ENCODE peak calls at places on chromosomes 12 and 14, in eight cellular contexts. A, F, V, B, R, P, I and O are unnamed samples.

GRCh38 chr12:48454675-48455074 is 17.7 kb upstream of the ANP32D start:
- DNase-seq in A (peak), F (no peak), V (peak), B (peak), R (no peak), P (peak), I (no peak), O (peak)

GRCh38 chr12:63420206-63420644 is 248.1 kb downstream of the DPY19L2 start:
- DNase-seq in A (peak), F (peak), V (peak), B (peak), R (peak), P (peak), I (no peak), O (peak)

GRCh38 chr12:95858451-95859343 is at the start of gene SNRPF:
- DNase-seq in A (peak), F (peak), V (peak), B (peak), R (peak), P (peak), I (peak), O (peak)

GRCh38 chr12:92224685-92225331 is 79.2 kb upstream of the BTG1 start:
- DNase-seq in A (peak), F (no peak), V (no peak), B (no peak), R (no peak), P (no peak), I (no peak), O (no peak)

GRCh38 chr12:3097186-3097804 is 20.1 kb downstream of the TSPAN9 start:
- DNase-seq in A (peak), F (no peak), V (peak), B (no peak), R (no peak), P (no peak), I (no peak), O (no peak)

GRCh38 chr14:66634876-66635275 is 126.9 kb downstream of the GPHN start:
- DNase-seq in A (peak), F (no peak), V (no peak), B (no peak), R (no peak), P (peak), I (no peak), O (no peak)

GRCh38 chr14:32075636-32076277 is 1.3 kb upstream of the ARHGAP5 start:
- DNase-seq in A (peak), F (no peak), V (peak), B (peak), R (peak), P (peak), I (no peak), O (no peak)

GRCh38 chr14:89455412-89455811 is 38.4 kb upstream of the FOXN3 start:
- DNase-seq in A (no peak), F (no peak), V (no peak), B (peak), R (no peak), P (no peak), I (no peak), O (no peak)

GRCh38 chr12:109307051-109307450 is 2.0 kb downstream of the FOXN4 start:
- DNase-seq in A (no peak), F (no peak), V (no peak), B (no peak), R (no peak), P (no peak), I (no peak), O (no peak)